ENCODE peak calls at places on chromosomes 11 and 22, in seven cellular contexts. One of them, this sample, is unnamed.

GRCh38 chr11:3341298-3341697 is 37.6 kb downstream of the ZNF195 start:
- DNase-seq in stimulated activated CD4-positive, alpha-beta T cell treated with anti-CD3 and anti-CD28 coated beads, Interleukin-15, amount 100 ng/mL, for 24 hours: peak; percentile 80
- DNase-seq in anterior cingulate cortex: no peak
- DNase-seq in nephron progenitor cell: peak; percentile 68
- DNase-seq in A549: no peak
- DNase-seq in OCI-LY7: peak; percentile 62
- DNase-seq in astrocyte of the spinal cord: peak; percentile 19
- DNase-seq in this sample: peak; percentile 49

GRCh38 chr11:82903843-82904586 is 2.5 kb downstream of the DDIAS start:
- DNase-seq in nephron progenitor cell: no peak
- DNase-seq in OCI-LY7: peak; percentile 18
- DNase-seq in stimulated activated CD4-positive, alpha-beta T cell treated with anti-CD3 and anti-CD28 coated beads, Interleukin-15, amount 100 ng/mL, for 24 hours: no peak
- DNase-seq in astrocyte of the spinal cord: no peak
- DNase-seq in anterior cingulate cortex: no peak
- DNase-seq in A549: no peak
- DNase-seq in this sample: no peak

GRCh38 chr22:28208036-28208435 is 289.0 kb upstream of the PITPNB start:
- DNase-seq in OCI-LY7: no peak
- DNase-seq in nephron progenitor cell: no peak
- DNase-seq in astrocyte of the spinal cord: peak; percentile 14
- DNase-seq in A549: no peak
- DNase-seq in anterior cingulate cortex: no peak
- DNase-seq in stimulated activated CD4-positive, alpha-beta T cell treated with anti-CD3 and anti-CD28 coated beads, Interleukin-15, amount 100 ng/mL, for 24 hours: no peak
- DNase-seq in this sample: peak; percentile 11

GRCh38 chr22:29157759-29158535 is 47.7 kb upstream of the EMID1 start:
- DNase-seq in OCI-LY7: peak; percentile 17
- DNase-seq in astrocyte of the spinal cord: no peak
- DNase-seq in nephron progenitor cell: no peak
- DNase-seq in A549: peak; percentile 25
- DNase-seq in anterior cingulate cortex: no peak
- DNase-seq in stimulated activated CD4-positive, alpha-beta T cell treated with anti-CD3 and anti-CD28 coated beads, Interleukin-15, amount 100 ng/mL, for 24 hours: no peak
- DNase-seq in this sample: no peak

GRCh38 chr11:5624489-5625278 is at the start of gene TRIM34:
- DNase-seq in OCI-LY7: peak; percentile 89
- DNase-seq in astrocyte of the spinal cord: peak; percentile 67
- DNase-seq in anterior cingulate cortex: peak; percentile 15
- DNase-seq in nephron progenitor cell: peak; percentile 11
- DNase-seq in stimulated activated CD4-positive, alpha-beta T cell treated with anti-CD3 and anti-CD28 coated beads, Interleukin-15, amount 100 ng/mL, for 24 hours: peak; percentile 67
- DNase-seq in A549: peak; percentile 45
- DNase-seq in this sample: peak; percentile 64

GRCh38 chr11:134118016-134118415 is 49.1 kb downstream of the JAM3 start:
- DNase-seq in astrocyte of the spinal cord: no peak
- DNase-seq in anterior cingulate cortex: no peak
- DNase-seq in nephron progenitor cell: no peak
- DNase-seq in stimulated activated CD4-positive, alpha-beta T cell treated with anti-CD3 and anti-CD28 coated beads, Interleukin-15, amount 100 ng/mL, for 24 hours: no peak
- DNase-seq in A549: no peak
- DNase-seq in OCI-LY7: no peak
- DNase-seq in this sample: no peak

GRCh38 chr11:27237641-27238040 is 125.4 kb downstream of the CCDC34 start:
- DNase-seq in stimulated activated CD4-positive, alpha-beta T cell treated with anti-CD3 and anti-CD28 coated beads, Interleukin-15, amount 100 ng/mL, for 24 hours: no peak
- DNase-seq in nephron progenitor cell: peak; percentile 26
- DNase-seq in OCI-LY7: no peak
- DNase-seq in anterior cingulate cortex: no peak
- DNase-seq in A549: no peak
- DNase-seq in astrocyte of the spinal cord: no peak
- DNase-seq in this sample: no peak

GRCh38 chr22:30695351-30695762 is 683 bp downstream of the OSBP2 start:
- DNase-seq in nephron progenitor cell: no peak
- DNase-seq in stimulated activated CD4-positive, alpha-beta T cell treated with anti-CD3 and anti-CD28 coated beads, Interleukin-15, amount 100 ng/mL, for 24 hours: no peak
- DNase-seq in OCI-LY7: no peak
- DNase-seq in anterior cingulate cortex: no peak
- DNase-seq in astrocyte of the spinal cord: no peak
- DNase-seq in A549: no peak
- DNase-seq in this sample: no peak

GRCh38 chr11:85898456-85898855 is 43.3 kb downstream of the CCDC83 start:
- DNase-seq in astrocyte of the spinal cord: no peak
- DNase-seq in OCI-LY7: no peak
- DNase-seq in nephron progenitor cell: no peak
- DNase-seq in anterior cingulate cortex: no peak
- DNase-seq in A549: no peak
- DNase-seq in stimulated activated CD4-positive, alpha-beta T cell treated with anti-CD3 and anti-CD28 coated beads, Interleukin-15, amount 100 ng/mL, for 24 hours: no peak
- DNase-seq in this sample: peak; percentile 24